ENCODE peak calls at places on chromosomes 16 and 17, in nine cellular contexts. Q is transverse colon, S is K562, X is HCT116, F is heart left ventricle, J is ovary, E is gastrocnemius medialis, C is IMR-90, L is spleen. R is an unnamed sample.

GRCh38 chr17:81715107-81715871 is 3.2 kb downstream of the SLC25A10 start:
- DNase-seq in Q (no peak), S (no peak), X (no peak), F (no peak), J (no peak), E (no peak), C (no peak), L (no peak), R (no peak)

GRCh38 chr17:75238684-75239191 is 22.7 kb downstream of the GGA3 start:
- DNase-seq in Q (peak; percentile 61), S (peak; percentile 74), X (peak; percentile 59), F (peak; percentile 60), J (peak; percentile 61), E (no peak), C (peak; percentile 69), L (peak; percentile 86), R (peak; percentile 65)

GRCh38 chr17:18246880-18247612 is 11.5 kb downstream of the FLII start:
- DNase-seq in Q (peak; percentile 93), S (peak; percentile 92), X (no peak), F (peak; percentile 61), J (peak; percentile 92), E (no peak), C (peak; percentile 8), L (peak; percentile 87), R (peak; percentile 95)

GRCh38 chr16:21301895-21302291 is 23.8 kb upstream of the CRYM start:
- DNase-seq in Q (no peak), S (no peak), X (no peak), F (no peak), J (no peak), E (no peak), C (peak; percentile 8), L (no peak), R (no peak)

GRCh38 chr17:32793841-32794240 is 83.1 kb downstream of the MYO1D start:
- DNase-seq in Q (no peak), S (no peak), X (no peak), F (no peak), J (no peak), E (no peak), C (no peak), L (no peak), R (no peak)

GRCh38 chr17:78257810-78258322 is 26.4 kb downstream of the TMEM235 start:
- DNase-seq in Q (no peak), S (no peak), X (no peak), F (no peak), J (peak; percentile 36), E (no peak), C (peak; percentile 13), L (peak; percentile 91), R (no peak)

GRCh38 chr17:82952019-82952418 is 112.2 kb upstream of the ZNF750 start:
- DNase-seq in Q (no peak), S (no peak), X (no peak), F (no peak), J (peak; percentile 7), E (no peak), C (no peak), L (peak; percentile 53), R (no peak)

GRCh38 chr17:4187076-4187475 is 44.1 kb downstream of the CYB5D2 start:
- DNase-seq in Q (no peak), S (no peak), X (no peak), F (no peak), J (no peak), E (no peak), C (no peak), L (no peak), R (no peak)

GRCh38 chr17:45394913-45395568 is 37.6 kb downstream of the ARHGAP27 start:
- DNase-seq in Q (peak; percentile 65), S (peak; percentile 93), X (peak; percentile 45), F (peak; percentile 82), J (peak; percentile 75), E (no peak), C (peak; percentile 90), L (peak; percentile 83), R (peak; percentile 65)

GRCh38 chr16:27547134-27547533 is 2.6 kb downstream of the GTF3C1 start:
- DNase-seq in Q (no peak), S (peak; percentile 65), X (no peak), F (peak; percentile 32), J (no peak), E (no peak), C (peak; percentile 79), L (peak; percentile 19), R (no peak)

GRCh38 chr16:11783319-11784047 is 13.6 kb downstream of the ZC3H7A start:
- DNase-seq in Q (no peak), S (peak; percentile 31), X (no peak), F (no peak), J (no peak), E (no peak), C (peak; percentile 45), L (no peak), R (no peak)

GRCh38 chr17:9408381-9408780 is 167.2 kb downstream of the STX8 start:
- DNase-seq in Q (no peak), S (no peak), X (no peak), F (no peak), J (no peak), E (no peak), C (peak; percentile 75), L (no peak), R (no peak)

GRCh38 chr16:79767597-79768280 is 167.2 kb upstream of the MAF start:
- DNase-seq in Q (peak; percentile 57), S (no peak), X (no peak), F (no peak), J (peak; percentile 35), E (no peak), C (no peak), L (no peak), R (peak; percentile 21)

GRCh38 chr17:58822148-58823050 is 66.7 kb downstream of the PPM1E start:
- DNase-seq in Q (no peak), S (no peak), X (no peak), F (no peak), J (no peak), E (no peak), C (no peak), L (no peak), R (peak; percentile 51)

GRCh38 chr17:68981288-68981687 is 26.1 kb upstream of the ABCA8 start:
- DNase-seq in Q (peak; percentile 25), S (no peak), X (no peak), F (peak; percentile 64), J (peak; percentile 31), E (no peak), C (peak; percentile 36), L (no peak), R (peak; percentile 49)

GRCh38 chr16:75566889-75567255 is 693 bp downstream of the GABARAPL2 start:
- DNase-seq in Q (peak; percentile 14), S (peak; percentile 51), X (no peak), F (no peak), J (no peak), E (no peak), C (no peak), L (no peak), R (peak; percentile 33)

GRCh38 chr17:49497147-49498036 is 2.3 kb downstream of the NGFR start:
- DNase-seq in Q (peak; percentile 32), S (no peak), X (no peak), F (peak; percentile 77), J (no peak), E (peak; percentile 52), C (peak; percentile 22), L (no peak), R (no peak)

GRCh38 chr16:73418746-73419145 is 370.8 kb upstream of the ZFHX3 start:
- DNase-seq in Q (no peak), S (no peak), X (no peak), F (no peak), J (no peak), E (no peak), C (peak; percentile 22), L (no peak), R (no peak)

GRCh38 chr16:73414636-73415035 is 366.7 kb upstream of the ZFHX3 start:
- DNase-seq in Q (no peak), S (no peak), X (no peak), F (no peak), J (no peak), E (no peak), C (no peak), L (no peak), R (no peak)

GRCh38 chr16:73418051-73418450 is 370.1 kb upstream of the ZFHX3 start:
- DNase-seq in Q (no peak), S (no peak), X (no peak), F (no peak), J (no peak), E (no peak), C (no peak), L (no peak), R (no peak)

GRCh38 chr16:73420244-73421040 is 372.5 kb upstream of the ZFHX3 start:
- DNase-seq in Q (no peak), S (no peak), X (no peak), F (no peak), J (no peak), E (no peak), C (no peak), L (no peak), R (no peak)
- TF ChIP-seq POLR2A in Q (no peak), S (no peak), X (no peak), F (no peak), J (no peak), E (no peak), C (no peak), L (no peak), R (no peak)

GRCh38 chr17:47999612-48000011 is 28.7 kb downstream of the CDK5RAP3 start:
- DNase-seq in Q (no peak), S (no peak), X (no peak), F (no peak), J (no peak), E (no peak), C (peak; percentile 72), L (no peak), R (no peak)
- H3K4me1 ChIP-seq in Q (peaks cover 9% of the 10 kb centered on the region), S (peaks cover 31% of the 10 kb centered on the region), X (peaks cover 26% of the 10 kb centered on the region), F (no peaks in the 10 kb centered on the region), J (no peaks in the 10 kb centered on the region), E (no peaks in the 10 kb centered on the region), C (peaks cover 11% of the 10 kb centered on the region), L (no peaks in the 10 kb centered on the region), R (peaks cover 2% of the 10 kb centered on the region)

DNA sequence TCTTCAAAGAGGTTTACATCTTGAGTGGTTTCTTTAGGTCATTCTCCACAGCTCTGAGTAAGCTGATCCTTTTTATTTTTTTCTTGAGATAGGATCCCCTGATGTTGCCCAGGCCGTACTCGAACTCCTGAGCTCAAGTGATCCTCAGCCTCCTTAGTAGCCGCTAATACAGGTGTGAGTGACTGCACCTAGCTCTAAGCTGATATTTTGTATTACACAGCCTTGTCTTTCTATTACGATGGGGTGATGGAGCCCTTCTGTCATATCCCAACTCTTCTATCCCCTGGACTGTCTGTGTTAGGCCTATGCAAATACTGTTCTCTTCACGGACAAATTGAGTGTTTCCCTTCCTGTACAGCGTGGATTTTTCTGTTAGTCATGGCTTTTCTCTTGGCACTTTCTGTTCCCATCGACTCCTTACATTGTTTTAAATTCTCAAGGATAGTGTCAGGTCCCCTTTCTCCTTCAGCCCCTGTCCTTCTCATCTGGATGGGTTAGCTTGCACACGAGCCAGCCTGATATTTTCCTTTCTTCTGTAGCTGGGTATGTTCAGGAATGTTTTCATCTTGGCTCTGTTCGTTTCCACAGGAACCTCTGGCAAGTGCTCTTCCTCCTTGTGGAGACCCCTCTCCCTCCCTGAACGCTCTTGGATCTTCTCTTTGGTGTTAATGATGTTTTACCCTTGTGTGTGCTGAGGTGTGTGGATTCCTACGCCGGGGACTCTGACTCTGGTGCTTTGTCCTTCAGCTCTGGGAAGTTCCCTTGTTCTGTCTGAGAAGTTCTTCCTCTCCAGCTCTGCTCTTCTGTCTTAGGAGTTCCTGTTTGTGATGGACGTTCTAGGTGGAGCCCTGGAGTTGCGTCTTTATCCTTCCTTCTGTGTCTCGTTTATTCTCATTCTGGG is 2.3 kb downstream of the BANP start:
- DNase-seq in Q (no peak), S (no peak), X (no peak), F (no peak), J (no peak), E (no peak), C (no peak), L (no peak), R (no peak)
- TF ChIP-seq POLR2A in Q (no peak), S (no peak), X (peak; percentile 17), F (no peak), J (no peak), E (no peak), C (no peak), L (no peak), R (no peak)

GRCh38 chr17:8123695-8124349 is at the start of gene HES7:
- DNase-seq in Q (no peak), S (no peak), X (no peak), F (no peak), J (peak; percentile 56), E (no peak), C (peak; percentile 50), L (no peak), R (no peak)
- H3K4me1 ChIP-seq in Q (peaks cover 59% of the 10 kb centered on the region), S (peaks cover 22% of the 10 kb centered on the region), X (peaks cover 79% of the 10 kb centered on the region), F (peaks cover 43% of the 10 kb centered on the region), J (peaks cover 11% of the 10 kb centered on the region), E (peaks cover 64% of the 10 kb centered on the region), C (peaks cover 8% of the 10 kb centered on the region), L (peaks cover 61% of the 10 kb centered on the region), R (peaks cover 71% of the 10 kb centered on the region)